ENCODE peak calls at places on chromosome 4, in seven cellular contexts. U, P, J, B, N, W and D are unnamed samples.

GRCh38 chr4:158016511-158016910 is 156.3 kb downstream of the GASK1B start:
- DNase-seq in U (no peak), P (no peak), J (no peak), B (peak), N (no peak), W (no peak), D (no peak)

GRCh38 chr4:55752810-55753209 is 66.8 kb upstream of the EXOC1L start:
- DNase-seq in U (no peak), P (no peak), J (no peak), B (no peak), N (no peak), W (no peak), D (no peak)

GRCh38 chr4:98745372-98745771 is 87.0 kb upstream of the TSPAN5 start:
- DNase-seq in U (no peak), P (no peak), J (no peak), B (peak), N (no peak), W (no peak), D (no peak)

GRCh38 chr4:73869130-73870055 is at the start of gene CXCL1:
- DNase-seq in U (peak), P (no peak), J (no peak), B (peak), N (peak), W (peak), D (peak)

GRCh38 chr4:150072906-150073714 is 5.1 kb upstream of the DCLK2 start:
- DNase-seq in U (no peak), P (no peak), J (no peak), B (peak), N (no peak), W (no peak), D (peak)

GRCh38 chr4:161714022-161714751 is 449.6 kb downstream of the FSTL5 start:
- DNase-seq in U (no peak), P (no peak), J (peak), B (peak), N (no peak), W (no peak), D (peak)

GRCh38 chr4:88216395-88216794 is 58.0 kb upstream of the ABCG2 start:
- DNase-seq in U (peak), P (no peak), J (no peak), B (no peak), N (no peak), W (no peak), D (no peak)

GRCh38 chr4:127505203-127505602 is 127.6 kb upstream of the INTU start:
- DNase-seq in U (peak), P (no peak), J (no peak), B (peak), N (peak), W (no peak), D (no peak)

GRCh38 chr4:7295201-7295916 is 103.0 kb downstream of the SORCS2 start:
- DNase-seq in U (no peak), P (no peak), J (no peak), B (no peak), N (peak), W (no peak), D (no peak)

GRCh38 chr4:99352602-99353580 is at the start of gene ADH1C:
- DNase-seq in U (peak), P (no peak), J (no peak), B (peak), N (peak), W (no peak), D (no peak)

GRCh38 chr4:81397635-81398034 is 74.1 kb downstream of the RASGEF1B start:
- DNase-seq in U (no peak), P (no peak), J (no peak), B (no peak), N (no peak), W (no peak), D (no peak)

GRCh38 chr4:80005863-80006262 is 67.2 kb downstream of the ANTXR2 start:
- DNase-seq in U (no peak), P (no peak), J (no peak), B (no peak), N (no peak), W (no peak), D (peak)

GRCh38 chr4:71540749-71541269 is 202.0 kb downstream of the SLC4A4 start:
- DNase-seq in U (no peak), P (no peak), J (no peak), B (no peak), N (no peak), W (no peak), D (no peak)

GRCh38 chr4:153074501-153075255 is 129.6 kb upstream of the TRIM2 start:
- DNase-seq in U (no peak), P (no peak), J (no peak), B (no peak), N (no peak), W (no peak), D (no peak)

GRCh38 chr4:123232439-123232838 is 164.2 kb upstream of the SPRY1 start:
- DNase-seq in U (no peak), P (no peak), J (no peak), B (peak), N (no peak), W (no peak), D (no peak)

GRCh38 chr4:76420901-76421581 is at the start of gene CCDC158:
- DNase-seq in U (peak), P (no peak), J (no peak), B (peak), N (peak), W (no peak), D (peak)

GRCh38 chr4:185548587-185548986 is 13.3 kb upstream of the PDLIM3 start:
- DNase-seq in U (no peak), P (no peak), J (no peak), B (no peak), N (no peak), W (no peak), D (no peak)

GRCh38 chr4:6929339-6929734 is 19.7 kb downstream of the TBC1D14 start:
- DNase-seq in U (no peak), P (no peak), J (no peak), B (no peak), N (no peak), W (no peak), D (no peak)

GRCh38 chr4:26161030-26161824 is 159.6 kb upstream of the RBPJ start:
- DNase-seq in U (peak), P (no peak), J (no peak), B (peak), N (no peak), W (no peak), D (no peak)

GRCh38 chr4:146647615-146648383 is 9.1 kb downstream of the POU4F2 start:
- DNase-seq in U (no peak), P (no peak), J (no peak), B (no peak), N (no peak), W (no peak), D (no peak)

GRCh38 chr4:59818656-59819055 is 1381.5 kb upstream of the ADGRL3 start:
- DNase-seq in U (no peak), P (no peak), J (no peak), B (no peak), N (no peak), W (no peak), D (no peak)

GRCh38 chr4:76896731-76897521 is 1.0 kb downstream of the SOWAHB start:
- DNase-seq in U (peak), P (peak), J (no peak), B (peak), N (no peak), W (peak), D (peak)

GRCh38 chr4:169243808-169244207 is 26.9 kb downstream of the SH3RF1 start:
- DNase-seq in U (no peak), P (no peak), J (no peak), B (peak), N (no peak), W (no peak), D (no peak)

GRCh38 chr4:111678466-111678865 is 466.8 kb upstream of the FAM241A start:
- DNase-seq in U (no peak), P (no peak), J (no peak), B (peak), N (no peak), W (no peak), D (no peak)

GRCh38 chr4:7610841-7611240 is 176.1 kb upstream of the PSAPL1 start:
- DNase-seq in U (no peak), P (no peak), J (no peak), B (no peak), N (no peak), W (no peak), D (no peak)

GRCh38 chr4:94486372-94486801 is 34.6 kb downstream of the PDLIM5 start:
- DNase-seq in U (peak), P (no peak), J (no peak), B (peak), N (no peak), W (no peak), D (no peak)

GRCh38 chr4:80257851-80258250 is 8.6 kb upstream of the FGF5 start:
- DNase-seq in U (no peak), P (no peak), J (no peak), B (no peak), N (no peak), W (no peak), D (no peak)

GRCh38 chr4:121900132-121900983 is 30.1 kb upstream of the BBS7 start:
- DNase-seq in U (peak), P (peak), J (peak), B (peak), N (peak), W (peak), D (peak)

GRCh38 chr4:80876810-80877209 is 153.7 kb upstream of the BMP3 start:
- DNase-seq in U (no peak), P (no peak), J (no peak), B (peak), N (no peak), W (no peak), D (no peak)

DNA sequence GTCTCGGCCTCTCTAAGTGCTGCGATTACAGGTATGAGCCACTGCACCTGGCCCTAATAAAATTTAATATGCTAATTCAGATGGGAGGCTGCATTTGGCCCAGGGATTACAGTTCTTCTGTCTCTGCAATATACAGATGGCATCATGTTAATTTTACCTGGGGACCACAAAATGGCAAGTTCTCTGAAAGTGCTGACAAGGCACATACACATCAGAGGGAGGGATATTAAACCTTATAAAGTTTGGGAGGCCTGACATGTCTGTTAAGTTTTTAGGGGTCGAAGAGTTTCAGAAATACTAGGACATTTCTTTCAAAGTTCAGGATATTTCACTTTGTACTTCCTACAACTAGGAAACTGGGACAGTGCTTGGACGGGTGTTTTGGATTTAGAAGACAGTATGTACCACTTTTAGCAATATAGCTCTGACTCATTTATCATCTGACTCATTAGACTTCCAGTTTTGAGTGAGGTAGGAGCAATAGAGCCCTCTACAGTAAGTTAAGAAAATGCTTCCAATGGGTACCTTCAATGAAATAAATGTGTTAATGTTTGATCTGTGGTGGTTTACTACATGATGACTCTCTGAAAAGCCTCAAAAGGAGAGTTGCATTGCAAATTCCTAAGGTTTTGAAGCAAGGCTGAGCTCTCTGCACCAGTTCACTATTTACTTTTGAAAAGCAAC is 981.0 kb upstream of the HS3ST1 start:
- DNase-seq in U (no peak), P (no peak), J (peak), B (no peak), N (no peak), W (no peak), D (peak)
- TF ChIP-seq CTCF in U (no peak), P (no peak), J (peak), B (no peak), N (no peak), W (no peak), D (peak)

GRCh38 chr4:135032670-135033069 is 831.1 kb upstream of the PABPC4L start:
- DNase-seq in U (no peak), P (no peak), J (no peak), B (no peak), N (no peak), W (no peak), D (no peak)
- TF ChIP-seq CTCF in U (no peak), P (no peak), J (no peak), B (no peak), N (no peak), W (no peak), D (no peak)

DNA sequence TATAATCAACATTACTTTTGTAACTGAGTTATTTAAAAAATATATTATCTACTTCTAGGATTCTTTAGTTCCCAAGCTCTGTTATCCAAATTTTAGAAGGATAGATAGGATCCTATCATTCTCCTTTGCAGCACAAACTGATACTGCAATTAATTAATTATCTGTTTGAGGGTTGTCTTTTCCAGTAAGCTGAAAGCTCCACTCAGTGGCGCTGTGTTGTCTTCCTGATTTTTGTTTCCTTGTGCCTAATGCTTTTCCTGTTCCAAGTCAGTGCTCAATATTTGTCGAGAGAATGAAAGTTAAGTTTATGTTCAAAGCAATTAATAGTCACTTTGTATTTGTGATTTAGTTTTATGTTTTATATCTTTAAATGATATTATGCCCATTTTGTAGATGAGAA is 107.4 kb upstream of the ANK2 start:
- DNase-seq in U (no peak), P (no peak), J (no peak), B (no peak), N (no peak), W (no peak), D (no peak)
- TF ChIP-seq CTCF in U (no peak), P (no peak), J (no peak), B (no peak), N (no peak), W (no peak), D (no peak)

GRCh38 chr4:4880492-4880891 is 21.0 kb downstream of the MSX1 start:
- DNase-seq in U (no peak), P (no peak), J (no peak), B (peak), N (no peak), W (no peak), D (no peak)
- TF ChIP-seq CTCF in U (no peak), P (no peak), J (peak), B (peak), N (peak), W (peak), D (no peak)

GRCh38 chr4:794911-795725 is 30.8 kb downstream of the CPLX1 start:
- DNase-seq in U (no peak), P (no peak), J (no peak), B (peak), N (no peak), W (no peak), D (no peak)
- TF ChIP-seq CTCF in U (no peak), P (no peak), J (no peak), B (no peak), N (no peak), W (no peak), D (no peak)

DNA sequence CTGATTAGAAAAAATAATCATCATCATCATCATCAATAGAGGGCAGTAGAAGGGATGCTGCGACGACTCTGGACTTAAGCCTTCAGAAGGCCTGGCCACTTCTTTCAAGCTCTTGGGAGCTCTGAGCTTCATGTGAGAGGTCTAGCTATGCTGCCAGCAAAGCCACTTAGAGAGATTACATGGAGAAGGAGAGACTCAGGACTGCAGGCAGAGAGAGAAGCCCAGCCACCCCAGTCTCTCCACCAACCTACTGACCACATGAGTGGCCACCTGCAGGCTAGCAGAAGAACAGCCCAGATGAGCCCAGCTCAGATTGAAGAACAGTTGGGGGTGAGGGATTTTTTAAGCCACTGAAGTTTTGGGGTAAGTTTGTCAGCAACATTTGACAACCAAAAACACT is 17.1 kb upstream of the TMEM150C start:
- DNase-seq in U (peak), P (no peak), J (peak), B (no peak), N (no peak), W (no peak), D (no peak)
- TF ChIP-seq CTCF in U (peak), P (no peak), J (peak), B (no peak), N (no peak), W (peak), D (no peak)